ENCODE peak calls at places on chromosomes 7 and 10, in nine cellular contexts. Y is IMR-90, K is neural crest cell, M is psoas muscle, P is hepatocyte, V is colonic mucosa, C is astrocyte of the spinal cord, N is testis, O is endothelial cell. T is an unnamed sample.

GRCh38 chr10:121322776-121323175 is 275.5 kb downstream of the FGFR2 start:
- DNase-seq in Y (no peak), K (no peak), M (no peak), P (no peak), V (no peak), C (no peak), N (no peak), O (no peak), T (no peak)

GRCh38 chr7:52431082-52431815 is 604.2 kb upstream of the POM121L12 start:
- DNase-seq in Y (no peak), K (no peak), M (no peak), P (no peak), V (no peak), C (no peak), N (no peak), O (no peak), T (no peak)

GRCh38 chr7:113622796-113623195 is 296.0 kb downstream of the PPP1R3A start:
- DNase-seq in Y (no peak), K (no peak), M (no peak), P (no peak), V (no peak), C (no peak), N (no peak), O (no peak), T (no peak)

GRCh38 chr10:93081296-93081695 is 7.6 kb downstream of the CYP26A1 start:
- DNase-seq in Y (no peak), K (no peak), M (no peak), P (no peak), V (peak), C (no peak), N (no peak), O (no peak), T (no peak)

GRCh38 chr10:1377231-1377630 is 321.0 kb downstream of the WDR37 start:
- DNase-seq in Y (no peak), K (no peak), M (no peak), P (no peak), V (peak), C (no peak), N (no peak), O (peak), T (no peak)

GRCh38 chr10:131013281-131013680 is 298.2 kb downstream of the TCERG1L start:
- DNase-seq in Y (no peak), K (no peak), M (no peak), P (no peak), V (no peak), C (no peak), N (no peak), O (no peak), T (no peak)

GRCh38 chr10:13758761-13759160 is 172.0 kb downstream of the PRPF18 start:
- DNase-seq in Y (no peak), K (no peak), M (no peak), P (no peak), V (no peak), C (no peak), N (no peak), O (no peak), T (no peak)

GRCh38 chr10:68900427-68901105 is 549 bp upstream of the DDX50 start:
- DNase-seq in Y (peak), K (no peak), M (peak), P (no peak), V (no peak), C (no peak), N (no peak), O (no peak), T (peak)

GRCh38 chr7:158001003-158001402 is 586.6 kb downstream of the PTPRN2 start:
- DNase-seq in Y (no peak), K (no peak), M (no peak), P (no peak), V (no peak), C (no peak), N (no peak), O (no peak), T (no peak)

GRCh38 chr10:96910488-96911395 is 78.6 kb downstream of the LCOR start:
- DNase-seq in Y (peak), K (peak), M (no peak), P (peak), V (no peak), C (peak), N (no peak), O (peak), T (no peak)

GRCh38 chr10:70283445-70284399 is at the start of gene NPFFR1:
- DNase-seq in Y (no peak), K (no peak), M (no peak), P (peak), V (no peak), C (no peak), N (no peak), O (peak), T (peak)

GRCh38 chr7:88337556-88337955 is 30.9 kb upstream of the STEAP4 start:
- DNase-seq in Y (peak), K (no peak), M (no peak), P (no peak), V (no peak), C (peak), N (no peak), O (no peak), T (no peak)

GRCh38 chr7:34133983-34134782 is 228.8 kb downstream of the BMPER start:
- DNase-seq in Y (peak), K (peak), M (peak), P (peak), V (peak), C (peak), N (peak), O (peak), T (peak)

GRCh38 chr10:7275761-7276440 is 134.9 kb downstream of the SFMBT2 start:
- DNase-seq in Y (no peak), K (no peak), M (no peak), P (no peak), V (no peak), C (no peak), N (no peak), O (no peak), T (no peak)

GRCh38 chr7:70881470-70881869 is 250.5 kb upstream of the GALNT17 start:
- DNase-seq in Y (no peak), K (no peak), M (no peak), P (peak), V (no peak), C (no peak), N (peak), O (no peak), T (no peak)

GRCh38 chr10:12819071-12819470 is 182.4 kb downstream of the CCDC3 start:
- DNase-seq in Y (no peak), K (no peak), M (no peak), P (no peak), V (no peak), C (no peak), N (no peak), O (no peak), T (no peak)

GRCh38 chr10:31582365-31583052 is 263.5 kb downstream of the ZEB1 start:
- DNase-seq in Y (peak), K (no peak), M (no peak), P (peak), V (no peak), C (peak), N (no peak), O (no peak), T (no peak)

GRCh38 chr7:43674559-43675436 is 54.5 kb downstream of the COA1 start:
- DNase-seq in Y (peak), K (no peak), M (no peak), P (peak), V (no peak), C (peak), N (no peak), O (no peak), T (no peak)

GRCh38 chr7:156994417-156994816 is 16.0 kb downstream of the MNX1 start:
- DNase-seq in Y (no peak), K (no peak), M (no peak), P (no peak), V (peak), C (no peak), N (no peak), O (no peak), T (no peak)

GRCh38 chr7:35761882-35762720 is 38.8 kb upstream of the SEPTIN7 start:
- DNase-seq in Y (peak), K (no peak), M (no peak), P (no peak), V (no peak), C (no peak), N (no peak), O (no peak), T (no peak)

GRCh38 chr10:99740933-99741559 is 9.0 kb downstream of the CUTC start:
- DNase-seq in Y (no peak), K (no peak), M (no peak), P (no peak), V (no peak), C (no peak), N (no peak), O (no peak), T (no peak)

GRCh38 chr7:99362801-99363200 is 11.7 kb upstream of the ARPC1B start:
- DNase-seq in Y (peak), K (no peak), M (no peak), P (no peak), V (no peak), C (peak), N (no peak), O (no peak), T (no peak)

GRCh38 chr10:112741830-112742402 is 208.1 kb upstream of the TCF7L2 start:
- DNase-seq in Y (no peak), K (no peak), M (no peak), P (peak), V (peak), C (no peak), N (no peak), O (no peak), T (no peak)

GRCh38 chr7:135382162-135382561 is 127.7 kb downstream of the CNOT4 start:
- DNase-seq in Y (no peak), K (no peak), M (no peak), P (no peak), V (no peak), C (no peak), N (no peak), O (no peak), T (no peak)

GRCh38 chr10:53536322-53536721 is 763.7 kb upstream of the MBL2 start:
- DNase-seq in Y (peak), K (no peak), M (no peak), P (no peak), V (no peak), C (no peak), N (no peak), O (no peak), T (no peak)

GRCh38 chr10:43678654-43679053 is 30.0 kb upstream of the ZNF32 start:
- DNase-seq in Y (no peak), K (no peak), M (no peak), P (no peak), V (no peak), C (no peak), N (no peak), O (no peak), T (no peak)

GRCh38 chr10:13801907-13802288 is 215.1 kb downstream of the PRPF18 start:
- DNase-seq in Y (no peak), K (no peak), M (no peak), P (no peak), V (no peak), C (no peak), N (no peak), O (no peak), T (no peak)

GRCh38 chr7:46970486-46970885 is 611.4 kb downstream of the TNS3 start:
- DNase-seq in Y (no peak), K (no peak), M (no peak), P (no peak), V (no peak), C (no peak), N (no peak), O (no peak), T (no peak)

GRCh38 chr7:134690016-134690415 is 43.4 kb downstream of the BPGM start:
- DNase-seq in Y (peak), K (no peak), M (no peak), P (peak), V (no peak), C (peak), N (no peak), O (no peak), T (no peak)

GRCh38 chr10:22086730-22087364 is 83.3 kb upstream of the DNAJC1 start:
- DNase-seq in Y (peak), K (peak), M (peak), P (peak), V (peak), C (peak), N (peak), O (no peak), T (peak)

GRCh38 chr7:2522780-2523433 is 3.3 kb downstream of the LFNG start:
- DNase-seq in Y (no peak), K (peak), M (no peak), P (peak), V (peak), C (peak), N (peak), O (no peak), T (no peak)

GRCh38 chr7:133512560-133512959 is 259.7 kb downstream of the EXOC4 start:
- DNase-seq in Y (peak), K (no peak), M (no peak), P (no peak), V (no peak), C (peak), N (no peak), O (no peak), T (no peak)

GRCh38 chr10:480928-481551 is 208.4 kb downstream of the DIP2C start:
- DNase-seq in Y (peak), K (no peak), M (peak), P (peak), V (peak), C (no peak), N (peak), O (no peak), T (no peak)

GRCh38 chr7:158447206-158448171 is 140.1 kb downstream of the PTPRN2 start:
- DNase-seq in Y (no peak), K (no peak), M (no peak), P (no peak), V (no peak), C (no peak), N (no peak), O (no peak), T (no peak)

GRCh38 chr10:78656815-78657621 is 411.7 kb upstream of the ZMIZ1 start:
- DNase-seq in Y (no peak), K (peak), M (no peak), P (peak), V (peak), C (peak), N (no peak), O (no peak), T (peak)

GRCh38 chr10:117860823-117861222 is 185.9 kb downstream of the RAB11FIP2 start:
- DNase-seq in Y (peak), K (no peak), M (no peak), P (no peak), V (no peak), C (peak), N (no peak), O (no peak), T (no peak)
- TF ChIP-seq CTCF in Y (no peak), K (peak), M (no peak), P (peak), V (no peak), C (peak), N (peak), O (peak), T (peak)

GRCh38 chr7:122013070-122013469 is 131.0 kb downstream of the AASS start:
- DNase-seq in Y (no peak), K (no peak), M (no peak), P (no peak), V (no peak), C (no peak), N (no peak), O (no peak), T (no peak)

GRCh38 chr7:122018032-122018431 is 126.0 kb downstream of the AASS start:
- DNase-seq in Y (no peak), K (no peak), M (no peak), P (no peak), V (no peak), C (no peak), N (no peak), O (no peak), T (no peak)

GRCh38 chr7:122010116-122010515 is 133.9 kb downstream of the AASS start:
- DNase-seq in Y (no peak), K (no peak), M (no peak), P (no peak), V (no peak), C (no peak), N (no peak), O (no peak), T (no peak)

DNA sequence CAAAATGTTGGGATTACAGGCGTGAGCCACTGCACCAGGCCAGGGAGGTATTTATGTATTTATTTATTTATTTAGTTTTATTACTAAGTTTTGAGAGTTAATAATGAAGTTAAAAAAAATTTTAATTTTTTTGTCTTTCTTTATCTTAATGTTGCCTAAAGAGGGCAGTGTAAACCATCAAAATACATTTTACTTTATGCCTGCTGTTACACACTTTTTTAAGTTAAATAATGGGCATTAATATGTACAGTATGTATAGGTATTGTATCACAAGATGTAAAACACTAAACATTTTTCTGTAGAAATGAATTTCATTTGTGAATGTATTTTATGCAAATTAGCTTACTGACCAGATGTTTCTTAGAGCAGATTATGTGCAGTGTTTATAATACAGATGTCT is 129.4 kb downstream of the AASS start:
- DNase-seq in Y (no peak), K (no peak), M (no peak), P (no peak), V (no peak), C (no peak), N (no peak), O (no peak), T (no peak)
- TF ChIP-seq CTCF in Y (peak), K (peak), M (no peak), P (peak), V (no peak), C (peak), N (no peak), O (no peak), T (no peak)

GRCh38 chr10:90718185-90718584 is 139.7 kb downstream of the HTR7 start:
- DNase-seq in Y (no peak), K (no peak), M (no peak), P (no peak), V (no peak), C (peak), N (no peak), O (no peak), T (no peak)
- TF ChIP-seq CTCF in Y (no peak), K (no peak), M (no peak), P (peak), V (no peak), C (peak), N (no peak), O (no peak), T (no peak)

GRCh38 chr7:86667732-86668131 is 24.0 kb downstream of the GRM3 start:
- DNase-seq in Y (no peak), K (no peak), M (no peak), P (no peak), V (no peak), C (no peak), N (no peak), O (peak), T (peak)
- TF ChIP-seq CTCF in Y (no peak), K (no peak), M (no peak), P (no peak), V (no peak), C (no peak), N (no peak), O (no peak), T (no peak)

GRCh38 chr10:103710490-103710889 is 144.9 kb downstream of the SH3PXD2A start:
- DNase-seq in Y (no peak), K (no peak), M (no peak), P (no peak), V (no peak), C (no peak), N (no peak), O (no peak), T (no peak)

GRCh38 chr10:103709341-103709920 is 145.9 kb downstream of the SH3PXD2A start:
- DNase-seq in Y (peak), K (no peak), M (no peak), P (no peak), V (no peak), C (peak), N (no peak), O (no peak), T (no peak)

GRCh38 chr10:103712898-103713498 is 142.4 kb downstream of the SH3PXD2A start:
- DNase-seq in Y (peak), K (peak), M (peak), P (peak), V (peak), C (peak), N (peak), O (peak), T (peak)

GRCh38 chr10:103712146-103712545 is 143.2 kb downstream of the SH3PXD2A start:
- DNase-seq in Y (no peak), K (no peak), M (peak), P (no peak), V (no peak), C (no peak), N (no peak), O (no peak), T (no peak)

GRCh38 chr10:103711351-103711994 is 143.9 kb downstream of the SH3PXD2A start:
- DNase-seq in Y (no peak), K (no peak), M (peak), P (no peak), V (no peak), C (no peak), N (no peak), O (no peak), T (no peak)
- TF ChIP-seq CTCF in Y (no peak), K (peak), M (no peak), P (peak), V (no peak), C (no peak), N (peak), O (peak), T (peak)

DNA sequence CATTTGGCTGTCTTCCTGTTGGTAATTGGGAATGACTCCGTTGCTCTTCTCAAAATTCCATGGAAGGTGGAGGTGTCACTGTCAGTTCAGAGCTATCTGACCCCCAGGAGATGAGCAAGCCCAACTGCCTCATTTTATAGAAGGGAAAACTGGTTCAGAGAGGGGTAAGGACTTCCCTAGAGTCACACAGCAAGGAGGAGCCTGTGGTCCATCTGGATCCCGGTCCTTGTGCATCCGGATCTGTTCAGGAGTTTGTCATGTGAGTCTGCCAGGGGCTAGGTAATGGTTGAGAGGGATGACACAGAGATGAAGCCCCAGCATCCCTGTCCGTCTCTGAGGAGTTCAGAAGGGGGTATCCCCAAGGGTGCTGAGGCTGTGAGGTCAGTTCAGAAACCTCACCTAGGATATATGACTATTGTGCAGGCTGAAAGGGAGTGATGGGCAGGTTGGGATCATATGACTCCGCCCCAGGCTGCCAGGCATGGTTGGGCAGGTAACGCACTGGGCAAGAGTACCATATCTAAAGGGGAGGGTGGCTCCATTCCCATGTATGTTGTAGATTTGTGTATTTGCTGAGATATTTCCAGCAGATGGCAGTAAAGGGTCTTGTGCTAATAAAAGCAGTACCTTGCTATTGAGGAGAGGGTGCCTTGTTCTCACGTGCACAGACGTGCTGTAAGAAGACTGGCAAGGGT is 16.0 kb upstream of the SLC29A3 start:
- DNase-seq in Y (peak), K (no peak), M (peak), P (peak), V (no peak), C (peak), N (no peak), O (no peak), T (no peak)
- TF ChIP-seq CTCF in Y (peak), K (peak), M (peak), P (peak), V (no peak), C (peak), N (peak), O (peak), T (peak)

DNA sequence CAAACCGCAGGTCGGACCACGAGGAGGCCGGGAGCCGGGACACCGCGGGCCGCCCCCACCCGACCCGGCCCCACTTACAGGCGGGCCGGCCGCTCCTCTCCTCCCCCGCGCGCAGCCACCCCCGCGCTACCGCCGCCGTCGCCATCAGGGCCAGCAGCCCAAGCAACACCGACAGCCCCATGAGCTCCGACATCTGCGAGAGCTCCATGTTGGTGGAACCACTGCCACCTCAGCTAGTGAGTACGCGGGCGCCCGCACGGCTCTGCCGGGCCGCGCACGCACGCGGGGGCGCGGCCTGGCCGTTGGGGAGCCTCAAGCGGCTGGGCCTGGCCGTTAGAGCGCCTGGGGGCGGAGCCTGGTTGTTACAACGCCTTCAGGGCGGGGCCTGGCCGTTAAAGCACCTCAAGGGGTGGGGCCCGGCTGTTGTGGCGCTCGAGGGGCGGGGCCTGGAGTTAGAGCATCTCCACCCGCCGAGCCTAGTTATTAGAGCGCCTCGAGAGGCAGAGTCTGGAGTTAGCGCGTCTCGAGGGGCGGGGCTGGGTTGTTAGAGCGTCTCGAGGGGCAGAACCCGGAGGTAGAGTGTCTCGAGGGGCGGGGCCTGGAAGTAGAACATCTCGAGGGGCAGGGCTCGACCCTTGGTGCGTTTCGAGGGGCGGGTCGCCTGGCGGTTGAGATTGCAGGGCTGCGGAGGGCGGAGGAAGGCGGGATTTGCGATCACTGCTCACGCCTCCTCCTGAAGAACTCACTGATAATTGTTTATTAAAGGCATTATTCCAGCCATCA is at the start of gene TBL2:
- DNase-seq in Y (peak), K (peak), M (peak), P (peak), V (peak), C (peak), N (peak), O (peak), T (peak)
- TF ChIP-seq CTCF in Y (peak), K (no peak), M (peak), P (no peak), V (no peak), C (peak), N (no peak), O (peak), T (no peak)

T was measured in glutamatergic neuron.